ENCODE peak calls at places on chromosomes 11 and 22, in seven cellular contexts. O, M, I, A, G, R and B are unnamed samples.
A peak's percentile ranks its signal among the peaks of the same experiment; 100 is the strongest.

GRCh38 chr11:32333335-32333991 is 101.9 kb downstream of the WT1 start:
- DNase-seq in O (no peak), I (peak; percentile 60), R (peak; percentile 36), G (no peak), M (peak; percentile 71), A (peak; percentile 80), B (peak; percentile 51)

GRCh38 chr22:46251266-46251665 is 1.2 kb upstream of the CDPF1 start:
- DNase-seq in A (no peak), I (no peak), M (no peak), O (no peak), G (no peak), R (no peak), B (no peak)

GRCh38 chr22:45082795-45083194 is 73.0 kb upstream of the PHF21B start:
- DNase-seq in I (no peak), A (no peak), M (peak; percentile 5), R (no peak), O (no peak), G (no peak), B (no peak)

GRCh38 chr11:15519124-15519791 is 404.5 kb downstream of the INSC start:
- DNase-seq in O (no peak), R (no peak), M (no peak), G (no peak), I (no peak), A (no peak), B (no peak)

GRCh38 chr11:65492637-65493366 is 6.0 kb upstream of the MALAT1 start:
- DNase-seq in G (no peak), M (peak; percentile 92), R (peak; percentile 51), O (peak; percentile 79), A (peak; percentile 88), I (peak; percentile 93), B (peak; percentile 91)

GRCh38 chr11:119091083-119091650 is 6.5 kb downstream of the HMBS start:
- DNase-seq in I (no peak), M (no peak), O (no peak), G (no peak), R (no peak), A (no peak), B (peak; percentile 29)

GRCh38 chr11:36057372-36058045 is 113.6 kb downstream of the LDLRAD3 start:
- DNase-seq in I (no peak), R (no peak), A (peak; percentile 73), O (no peak), M (peak; percentile 76), G (no peak), B (no peak)

GRCh38 chr22:36447634-36448033 is 33.8 kb downstream of the TXN2 start:
- DNase-seq in R (no peak), A (no peak), I (no peak), M (no peak), O (peak; percentile 53), G (no peak), B (no peak)

GRCh38 chr22:19621372-19622060 is 92.8 kb upstream of the SEPTIN5 start:
- DNase-seq in A (no peak), M (peak; percentile 43), G (no peak), O (no peak), I (no peak), R (peak; percentile 28), B (no peak)

GRCh38 chr11:7511405-7511804 is 2.4 kb upstream of the PPFIBP2 start:
- DNase-seq in I (no peak), A (no peak), M (no peak), R (no peak), G (no peak), O (no peak), B (no peak)

GRCh38 chr22:31340360-31340759 is 5.8 kb downstream of the PATZ1 start:
- DNase-seq in G (no peak), O (no peak), M (no peak), I (no peak), R (no peak), A (no peak), B (no peak)

GRCh38 chr11:11813288-11813962 is 28.3 kb upstream of the USP47 start:
- DNase-seq in M (peak; percentile 97), A (peak; percentile 34), I (peak; percentile 94), R (no peak), O (no peak), G (peak; percentile 69), B (peak; percentile 95)

GRCh38 chr11:87223816-87224215 is 186.1 kb downstream of the TMEM135 start:
- DNase-seq in I (peak; percentile 31), O (no peak), A (no peak), M (peak; percentile 66), R (no peak), G (no peak), B (no peak)

GRCh38 chr11:8202428-8203160 is 33.8 kb upstream of the RIC3 start:
- DNase-seq in R (no peak), I (no peak), M (no peak), A (no peak), O (no peak), G (no peak), B (no peak)

GRCh38 chr11:10899542-10899830 is 41.6 kb upstream of the ZBED5 start:
- DNase-seq in I (no peak), G (no peak), M (no peak), O (no peak), R (no peak), A (peak; percentile 73), B (no peak)

GRCh38 chr11:107215006-107215405 is 196.7 kb upstream of the GUCY1A2 start:
- DNase-seq in R (no peak), I (no peak), O (no peak), G (no peak), M (no peak), A (no peak), B (no peak)

GRCh38 chr11:25900814-25901213 is 431.1 kb upstream of the ANO3 start:
- DNase-seq in M (no peak), I (no peak), O (no peak), A (no peak), G (no peak), R (no peak), B (no peak)